ENCODE peak calls at places on chromosome 17, in four cellular contexts. One of them, this sample, is unnamed.

GRCh38 chr17:2710075-2710803 is 1.3 kb downstream of the CLUH start:
- DNase-seq in cardiac fibroblast: no peak
- DNase-seq in tibial artery: no peak
- DNase-seq in esophagus muscularis mucosa: no peak
- DNase-seq in this sample: no peak

GRCh38 chr17:45052052-45052772 is 780 bp upstream of the DCAKD start:
- DNase-seq in cardiac fibroblast: no peak
- DNase-seq in tibial artery: peak
- DNase-seq in esophagus muscularis mucosa: no peak
- DNase-seq in this sample: no peak

GRCh38 chr17:41015473-41015872 is 6.5 kb upstream of the KRTAP3-1 start:
- DNase-seq in cardiac fibroblast: no peak
- DNase-seq in tibial artery: no peak
- DNase-seq in esophagus muscularis mucosa: no peak
- DNase-seq in this sample: no peak

GRCh38 chr17:51435641-51436091 is 175.3 kb downstream of the UTP18 start:
- DNase-seq in cardiac fibroblast: peak
- DNase-seq in tibial artery: no peak
- DNase-seq in esophagus muscularis mucosa: peak
- DNase-seq in this sample: peak

GRCh38 chr17:72976971-72977767 is 115.3 kb downstream of the SLC39A11 start:
- DNase-seq in cardiac fibroblast: peak
- DNase-seq in tibial artery: peak
- DNase-seq in esophagus muscularis mucosa: no peak
- DNase-seq in this sample: no peak

GRCh38 chr17:28145348-28145747 is 102.9 kb downstream of the NLK start:
- DNase-seq in cardiac fibroblast: peak
- DNase-seq in tibial artery: no peak
- DNase-seq in esophagus muscularis mucosa: no peak
- DNase-seq in this sample: no peak

GRCh38 chr17:33962857-33963655 is 292.0 kb upstream of the CCL2 start:
- DNase-seq in cardiac fibroblast: no peak
- DNase-seq in tibial artery: no peak
- DNase-seq in esophagus muscularis mucosa: no peak
- DNase-seq in this sample: no peak

GRCh38 chr17:80449194-80449929 is 27.0 kb downstream of the NPTX1 start:
- DNase-seq in cardiac fibroblast: no peak
- DNase-seq in tibial artery: no peak
- DNase-seq in esophagus muscularis mucosa: no peak
- DNase-seq in this sample: no peak

GRCh38 chr17:79631640-79632431 is 21.0 kb upstream of the RBFOX3 start:
- DNase-seq in cardiac fibroblast: no peak
- DNase-seq in tibial artery: peak
- DNase-seq in esophagus muscularis mucosa: peak
- DNase-seq in this sample: no peak

GRCh38 chr17:47839899-47840741 is 953 bp downstream of the SCRN2 start:
- DNase-seq in cardiac fibroblast: no peak
- DNase-seq in tibial artery: no peak
- DNase-seq in esophagus muscularis mucosa: no peak
- DNase-seq in this sample: no peak

GRCh38 chr17:63702223-63702577 is 2.3 kb upstream of the LIMD2 start:
- DNase-seq in cardiac fibroblast: no peak
- DNase-seq in tibial artery: no peak
- DNase-seq in esophagus muscularis mucosa: no peak
- DNase-seq in this sample: peak

GRCh38 chr17:74235040-74235581 is 21.7 kb downstream of the TTYH2 start:
- DNase-seq in cardiac fibroblast: no peak
- DNase-seq in tibial artery: no peak
- DNase-seq in esophagus muscularis mucosa: no peak
- DNase-seq in this sample: no peak

GRCh38 chr17:72906306-72906705 is 186.2 kb downstream of the SLC39A11 start:
- DNase-seq in cardiac fibroblast: no peak
- DNase-seq in tibial artery: no peak
- DNase-seq in esophagus muscularis mucosa: no peak
- DNase-seq in this sample: no peak

GRCh38 chr17:10117581-10118001 is 80.8 kb downstream of the GAS7 start:
- DNase-seq in cardiac fibroblast: no peak
- DNase-seq in tibial artery: no peak
- DNase-seq in esophagus muscularis mucosa: no peak
- DNase-seq in this sample: peak

GRCh38 chr17:36627101-36627500 is 25.7 kb downstream of the MRM1 start:
- DNase-seq in cardiac fibroblast: no peak
- DNase-seq in tibial artery: no peak
- DNase-seq in esophagus muscularis mucosa: no peak
- DNase-seq in this sample: no peak

GRCh38 chr17:3675886-3676285 is 7.3 kb downstream of the EMC6 start:
- DNase-seq in cardiac fibroblast: no peak
- DNase-seq in tibial artery: no peak
- DNase-seq in esophagus muscularis mucosa: no peak
- DNase-seq in this sample: no peak

GRCh38 chr17:19426631-19427030 is 15.6 kb downstream of the RNF112 start:
- DNase-seq in cardiac fibroblast: no peak
- DNase-seq in tibial artery: no peak
- DNase-seq in esophagus muscularis mucosa: no peak
- DNase-seq in this sample: no peak

GRCh38 chr17:43020789-43021738 is 1.1 kb downstream of the VAT1 start:
- DNase-seq in cardiac fibroblast: peak
- DNase-seq in tibial artery: peak
- DNase-seq in esophagus muscularis mucosa: peak
- DNase-seq in this sample: peak

GRCh38 chr17:44785921-44786320 is 27.1 kb downstream of the ADAM11 start:
- DNase-seq in cardiac fibroblast: no peak
- DNase-seq in tibial artery: no peak
- DNase-seq in esophagus muscularis mucosa: no peak
- DNase-seq in this sample: no peak

GRCh38 chr17:64074704-64075484 is 54.5 kb upstream of the ICAM2 start:
- DNase-seq in cardiac fibroblast: peak
- DNase-seq in tibial artery: no peak
- DNase-seq in esophagus muscularis mucosa: no peak
- DNase-seq in this sample: no peak

GRCh38 chr17:82678265-82678891 is 20.1 kb downstream of the RAB40B start:
- DNase-seq in cardiac fibroblast: no peak
- DNase-seq in tibial artery: no peak
- DNase-seq in esophagus muscularis mucosa: no peak
- DNase-seq in this sample: no peak

GRCh38 chr17:15384142-15384803 is 42.9 kb upstream of the TEKT3 start:
- DNase-seq in cardiac fibroblast: peak
- DNase-seq in tibial artery: peak
- DNase-seq in esophagus muscularis mucosa: peak
- DNase-seq in this sample: no peak

GRCh38 chr17:73311428-73311780 is 397 bp downstream of the CDC42EP4 start:
- DNase-seq in cardiac fibroblast: no peak
- DNase-seq in tibial artery: no peak
- DNase-seq in esophagus muscularis mucosa: no peak
- DNase-seq in this sample: no peak

GRCh38 chr17:56987283-56987834 is 9.4 kb downstream of the SCPEP1 start:
- DNase-seq in cardiac fibroblast: no peak
- DNase-seq in tibial artery: no peak
- DNase-seq in esophagus muscularis mucosa: no peak
- DNase-seq in this sample: no peak

GRCh38 chr17:65171753-65172152 is 34.6 kb downstream of the RGS9 start:
- DNase-seq in cardiac fibroblast: no peak
- DNase-seq in tibial artery: no peak
- DNase-seq in esophagus muscularis mucosa: no peak
- DNase-seq in this sample: no peak

GRCh38 chr17:57068222-57068658 is 16.8 kb upstream of the AKAP1 start:
- DNase-seq in cardiac fibroblast: no peak
- DNase-seq in tibial artery: no peak
- DNase-seq in esophagus muscularis mucosa: no peak
- DNase-seq in this sample: no peak

DNA sequence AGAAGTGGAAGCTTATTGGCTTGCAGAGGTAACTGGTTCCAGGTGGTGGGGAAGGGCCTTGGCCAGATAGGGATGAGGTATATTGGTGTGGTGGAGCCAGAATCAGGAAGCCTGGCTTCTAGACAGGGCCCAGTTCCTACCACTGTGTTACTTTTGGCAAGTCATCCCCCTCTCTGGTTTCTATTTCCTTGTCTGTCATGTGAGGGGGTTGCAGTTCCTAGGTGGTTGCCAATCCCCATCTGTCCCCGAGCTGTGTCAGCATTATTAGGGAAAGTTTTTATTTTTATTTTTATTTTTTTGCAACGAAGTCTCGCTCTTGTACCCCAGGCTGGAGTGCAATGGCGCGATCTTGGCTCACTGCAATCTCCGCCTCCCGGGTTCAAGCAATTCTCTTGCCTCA is 3.0 kb downstream of the SMCR8 start:
- DNase-seq in cardiac fibroblast: no peak
- DNase-seq in tibial artery: no peak
- DNase-seq in esophagus muscularis mucosa: no peak
- DNase-seq in this sample: no peak
- TF ChIP-seq CTCF in cardiac fibroblast: no peak
- TF ChIP-seq CTCF in tibial artery: no peak
- TF ChIP-seq CTCF in esophagus muscularis mucosa: no peak
- TF ChIP-seq CTCF in this sample: no peak

DNA sequence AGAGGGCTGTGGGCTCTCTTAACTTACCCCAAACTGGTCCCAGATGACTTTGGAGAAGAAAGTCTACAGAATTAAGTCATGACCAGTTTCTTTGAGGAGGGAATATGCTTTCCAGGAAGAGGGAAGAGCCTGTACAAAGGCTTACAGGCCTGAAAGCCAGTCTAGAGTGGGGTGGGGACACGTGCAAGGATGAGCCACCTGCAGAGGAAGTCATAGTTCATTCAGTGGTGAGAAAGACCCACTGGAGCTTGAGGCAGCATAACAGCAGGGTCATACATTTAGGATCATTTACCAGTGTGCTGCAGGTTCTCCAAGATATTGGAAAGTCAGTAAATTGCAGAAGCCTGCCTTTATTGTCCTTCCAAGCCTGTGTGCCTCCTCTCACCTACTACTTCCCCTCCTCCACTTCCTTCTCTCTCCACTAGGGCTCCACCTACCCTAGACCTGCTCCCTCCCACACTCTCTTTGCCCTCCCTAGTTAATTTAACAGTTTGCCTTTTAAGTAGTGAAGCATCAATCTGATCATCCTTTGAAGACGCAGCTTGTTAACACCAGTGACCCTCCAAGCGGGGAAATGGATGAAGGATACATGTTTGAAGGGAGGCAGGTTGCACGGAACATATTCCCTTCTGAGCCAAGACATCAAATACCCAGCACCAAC is 40.2 kb downstream of the CDRT15 start:
- DNase-seq in cardiac fibroblast: no peak
- DNase-seq in tibial artery: no peak
- DNase-seq in esophagus muscularis mucosa: no peak
- DNase-seq in this sample: no peak
- TF ChIP-seq CTCF in cardiac fibroblast: peak
- TF ChIP-seq CTCF in tibial artery: no peak
- TF ChIP-seq CTCF in esophagus muscularis mucosa: no peak
- TF ChIP-seq CTCF in this sample: no peak

GRCh38 chr17:6427284-6427781 is 7.6 kb downstream of the AIPL1 start:
- DNase-seq in cardiac fibroblast: peak
- DNase-seq in tibial artery: no peak
- DNase-seq in esophagus muscularis mucosa: no peak
- DNase-seq in this sample: peak
- TF ChIP-seq CTCF in cardiac fibroblast: no peak
- TF ChIP-seq CTCF in tibial artery: no peak
- TF ChIP-seq CTCF in esophagus muscularis mucosa: no peak
- TF ChIP-seq CTCF in this sample: no peak

DNA sequence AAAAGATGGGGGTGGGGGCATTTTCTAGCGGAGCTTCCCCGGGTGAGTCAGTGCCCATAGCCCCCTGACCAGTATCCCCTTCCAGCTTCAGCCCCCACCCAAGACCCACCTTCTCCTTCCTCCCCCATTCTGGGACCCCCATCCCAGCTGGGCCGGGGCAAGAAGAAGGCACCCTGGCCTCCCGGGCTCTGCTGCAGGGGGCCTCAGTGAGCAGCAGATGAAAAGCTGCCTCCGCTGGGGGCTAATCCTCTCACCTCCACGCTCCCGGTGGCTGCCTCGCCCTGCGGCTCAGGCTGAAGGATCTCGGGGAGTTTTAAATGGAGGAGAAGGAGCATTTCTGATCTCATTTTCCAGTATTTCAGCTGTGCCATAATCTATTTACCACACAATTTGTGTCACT is 313.5 kb upstream of the TNRC6C start:
- DNase-seq in cardiac fibroblast: no peak
- DNase-seq in tibial artery: no peak
- DNase-seq in esophagus muscularis mucosa: no peak
- DNase-seq in this sample: no peak
- TF ChIP-seq CTCF in cardiac fibroblast: no peak
- TF ChIP-seq CTCF in tibial artery: no peak
- TF ChIP-seq CTCF in esophagus muscularis mucosa: no peak
- TF ChIP-seq CTCF in this sample: no peak

GRCh38 chr17:39276113-39276512 is 50.4 kb upstream of the STAC2 start:
- DNase-seq in cardiac fibroblast: no peak
- DNase-seq in tibial artery: no peak
- DNase-seq in esophagus muscularis mucosa: no peak
- DNase-seq in this sample: no peak

GRCh38 chr17:39271546-39271945 is 45.8 kb upstream of the STAC2 start:
- DNase-seq in cardiac fibroblast: peak
- DNase-seq in tibial artery: no peak
- DNase-seq in esophagus muscularis mucosa: no peak
- DNase-seq in this sample: no peak

DNA sequence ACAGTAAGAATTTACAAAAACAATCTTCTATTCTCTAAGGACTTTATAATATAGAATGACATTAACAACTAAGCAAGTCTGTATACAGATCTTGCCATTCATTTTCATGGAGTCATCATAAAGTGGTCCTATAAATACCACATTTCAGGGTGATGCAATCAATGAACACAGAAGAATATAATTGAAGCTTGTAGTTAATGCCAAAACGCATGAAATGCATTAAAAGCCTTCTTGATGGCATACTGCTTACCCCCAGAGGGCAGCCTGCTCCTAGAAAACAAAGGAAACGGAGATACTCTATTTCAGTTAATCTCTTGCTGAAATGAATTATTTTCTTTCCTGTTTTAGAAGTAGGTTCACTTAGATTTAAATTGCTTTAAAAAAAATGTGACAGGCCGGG is 45.2 kb upstream of the STAC2 start:
- DNase-seq in cardiac fibroblast: peak
- DNase-seq in tibial artery: no peak
- DNase-seq in esophagus muscularis mucosa: no peak
- DNase-seq in this sample: peak
- TF ChIP-seq CTCF in cardiac fibroblast: peak
- TF ChIP-seq CTCF in tibial artery: peak
- TF ChIP-seq CTCF in esophagus muscularis mucosa: peak
- TF ChIP-seq CTCF in this sample: peak

GRCh38 chr17:29293890-29294579 is at the start of gene NUFIP2:
- DNase-seq in cardiac fibroblast: peak
- DNase-seq in tibial artery: peak
- DNase-seq in esophagus muscularis mucosa: peak
- DNase-seq in this sample: peak
- TF ChIP-seq CTCF in cardiac fibroblast: no peak
- TF ChIP-seq CTCF in tibial artery: peak
- TF ChIP-seq CTCF in esophagus muscularis mucosa: peak
- TF ChIP-seq CTCF in this sample: no peak

GRCh38 chr17:75271233-75271954 is 363 bp upstream of the MIF4GD start:
- DNase-seq in cardiac fibroblast: peak
- DNase-seq in tibial artery: peak
- DNase-seq in esophagus muscularis mucosa: no peak
- DNase-seq in this sample: peak

GRCh38 chr17:75270966-75271232 is at the start of gene MIF4GD:
- DNase-seq in cardiac fibroblast: no peak
- DNase-seq in tibial artery: no peak
- DNase-seq in esophagus muscularis mucosa: no peak
- DNase-seq in this sample: no peak

GRCh38 chr17:75270218-75270965 is 639 bp downstream of the MIF4GD start:
- DNase-seq in cardiac fibroblast: peak
- DNase-seq in tibial artery: peak
- DNase-seq in esophagus muscularis mucosa: no peak
- DNase-seq in this sample: peak

GRCh38 chr17:75272848-75273184 is 1.8 kb upstream of the MIF4GD start:
- DNase-seq in cardiac fibroblast: peak
- DNase-seq in tibial artery: no peak
- DNase-seq in esophagus muscularis mucosa: no peak
- DNase-seq in this sample: no peak

GRCh38 chr17:75271955-75272847 is 1.2 kb upstream of the MIF4GD start:
- DNase-seq in cardiac fibroblast: no peak
- DNase-seq in tibial artery: no peak
- DNase-seq in esophagus muscularis mucosa: no peak
- DNase-seq in this sample: no peak
- TF ChIP-seq CTCF in cardiac fibroblast: no peak
- TF ChIP-seq CTCF in tibial artery: no peak
- TF ChIP-seq CTCF in esophagus muscularis mucosa: no peak
- TF ChIP-seq CTCF in this sample: no peak

This sample was measured in GM10248.